ENCODE peak calls at places on chromosomes 1 and 21, in seven cellular contexts. T is GDM1; P is cardiac septum; S is body of pancreas; W is activated effector memory CD4-positive, alpha-beta T cell treated with Interleukin-2 at 50 U/mL for 16 hours; E is central memory CD4-positive, alpha-beta T cell; N is stimulated activated CD4-positive, alpha-beta T cell treated with anti-CD3 and anti-CD28 coated beads, Interleukin-12 subunit alpha, Interleukin-12 subunit beta, amount 100 ng/mL, for 4 hours. V is an unnamed sample.

GRCh38 chr1:185741551-185741950 is 7.4 kb downstream of the HMCN1 start:
- DNase-seq in T (no peak), P (no peak), S (no peak), W (no peak), E (no peak), N (no peak), V (no peak)

GRCh38 chr1:111593403-111594127 is 26.0 kb upstream of the RAP1A start:
- DNase-seq in T (no peak), P (no peak), S (no peak), W (no peak), E (no peak), N (no peak), V (no peak)

GRCh38 chr21:45006536-45007079 is 66.8 kb downstream of the SLX9 start:
- DNase-seq in T (no peak), P (no peak), S (peak; percentile 0), W (no peak), E (no peak), N (no peak), V (no peak)

GRCh38 chr1:36855699-36856098 is 178.6 kb downstream of the GRIK3 start:
- DNase-seq in T (no peak), P (no peak), S (no peak), W (no peak), E (no peak), N (no peak), V (no peak)

GRCh38 chr1:85427358-85427757 is 37.6 kb downstream of the DDAH1 start:
- DNase-seq in T (no peak), P (no peak), S (no peak), W (no peak), E (no peak), N (no peak), V (no peak)

GRCh38 chr1:183841950-183842816 is 37.3 kb downstream of the RGL1 start:
- DNase-seq in T (no peak), P (no peak), S (no peak), W (peak; percentile 19), E (no peak), N (no peak), V (peak; percentile 94)

GRCh38 chr1:26434161-26434752 is 2.1 kb downstream of the DHDDS start:
- DNase-seq in T (no peak), P (no peak), S (no peak), W (no peak), E (no peak), N (no peak), V (no peak)

GRCh38 chr1:18010945-18011344 is 96.7 kb upstream of the IGSF21 start:
- DNase-seq in T (no peak), P (no peak), S (no peak), W (no peak), E (no peak), N (no peak), V (no peak)

GRCh38 chr1:93732514-93732913 is 50.9 kb upstream of the BCAR3 start:
- DNase-seq in T (no peak), P (no peak), S (no peak), W (no peak), E (no peak), N (no peak), V (no peak)

GRCh38 chr1:213568929-213569815 is 418.6 kb upstream of the PROX1 start:
- DNase-seq in T (no peak), P (no peak), S (no peak), W (no peak), E (no peak), N (no peak), V (no peak)

GRCh38 chr1:236041899-236042618 is 22.8 kb downstream of the NID1 start:
- DNase-seq in T (no peak), P (peak; percentile 71), S (no peak), W (no peak), E (no peak), N (no peak), V (no peak)

GRCh38 chr1:156801409-156802121 is 15.1 kb downstream of the SH2D2A start:
- DNase-seq in T (peak; percentile 55), P (no peak), S (peak; percentile 13), W (no peak), E (no peak), N (no peak), V (peak; percentile 86)

GRCh38 chr1:162829268-162829667 is 31.7 kb downstream of the CCDC190 start:
- DNase-seq in T (no peak), P (no peak), S (no peak), W (no peak), E (no peak), N (no peak), V (no peak)

GRCh38 chr1:110502402-110502801 is 16.6 kb downstream of the KCNA10 start:
- DNase-seq in T (peak; percentile 16), P (no peak), S (no peak), W (no peak), E (no peak), N (no peak), V (no peak)

GRCh38 chr21:40056031-40056430 is 188.8 kb downstream of the PCP4 start:
- DNase-seq in T (no peak), P (no peak), S (no peak), W (no peak), E (no peak), N (no peak), V (no peak)

GRCh38 chr1:155931332-155932038 is 2.7 kb downstream of the KHDC4 start:
- DNase-seq in T (no peak), P (no peak), S (no peak), W (no peak), E (no peak), N (no peak), V (no peak)

GRCh38 chr21:41429305-41429704 is 3.3 kb downstream of the MX1 start:
- DNase-seq in T (no peak), P (no peak), S (no peak), W (no peak), E (no peak), N (no peak), V (no peak)

GRCh38 chr1:22702671-22703070 is 8.0 kb upstream of the EPHB2 start:
- DNase-seq in T (peak; percentile 25), P (no peak), S (no peak), W (no peak), E (no peak), N (no peak), V (no peak)

GRCh38 chr1:235919797-235920475 is 53.2 kb upstream of the LYST start:
- DNase-seq in T (no peak), P (no peak), S (no peak), W (no peak), E (no peak), N (no peak), V (peak; percentile 85)

GRCh38 chr1:175201061-175201508 is 8.5 kb upstream of the KIAA0040 start:
- DNase-seq in T (no peak), P (no peak), S (peak; percentile 12), W (no peak), E (no peak), N (no peak), V (peak; percentile 17)

GRCh38 chr1:112462953-112463279 is 45.8 kb upstream of the WNT2B start:
- DNase-seq in T (no peak), P (no peak), S (no peak), W (no peak), E (no peak), N (no peak), V (no peak)

GRCh38 chr1:155466996-155467395 is 95.6 kb downstream of the ASH1L start:
- DNase-seq in T (no peak), P (no peak), S (no peak), W (no peak), E (no peak), N (no peak), V (peak; percentile 84)

V was measured in astrocyte of the spinal cord.